ENCODE peak calls at places on chromosome 5, in eight cellular contexts. L is heart right ventricle, R is prostate gland, K is uterus, J is dorsolateral prefrontal cortex, O is HL-60, T is AG04450, P is lung. G is an unnamed sample.

GRCh38 chr5:79499640-79500273 is 14.2 kb downstream of the HOMER1 start:
- DNase-seq in L (no peak), R (no peak), K (no peak), J (no peak), O (no peak), T (no peak), P (no peak), G (no peak)

GRCh38 chr5:92836861-92837755 is 743.9 kb downstream of the NR2F1-AS1 start:
- DNase-seq in L (no peak), R (no peak), K (no peak), J (no peak), O (no peak), T (peak), P (no peak), G (no peak)

GRCh38 chr5:167999182-167999581 is 292.3 kb upstream of the WWC1 start:
- DNase-seq in L (no peak), R (no peak), K (no peak), J (no peak), O (no peak), T (no peak), P (no peak), G (no peak)

GRCh38 chr5:132296412-132297001 is 2.3 kb downstream of the SLC22A4 start:
- DNase-seq in L (no peak), R (no peak), K (no peak), J (no peak), O (peak), T (no peak), P (no peak), G (no peak)

GRCh38 chr5:57676228-57677098 is 193.9 kb upstream of the ACTBL2 start:
- DNase-seq in L (no peak), R (no peak), K (no peak), J (no peak), O (no peak), T (peak), P (no peak), G (no peak)

GRCh38 chr5:2071562-2071961 is 188.8 kb upstream of the IRX4 start:
- DNase-seq in L (no peak), R (no peak), K (no peak), J (no peak), O (no peak), T (no peak), P (no peak), G (no peak)

GRCh38 chr5:566636-567309 is 42.5 kb upstream of the SLC9A3 start:
- DNase-seq in L (no peak), R (no peak), K (no peak), J (no peak), O (no peak), T (no peak), P (no peak), G (no peak)

GRCh38 chr5:67063791-67064190 is 132.8 kb downstream of the CD180 start:
- DNase-seq in L (no peak), R (no peak), K (no peak), J (no peak), O (no peak), T (peak), P (no peak), G (no peak)

GRCh38 chr5:77852514-77853352 is 76.6 kb upstream of the TBCA start:
- DNase-seq in L (peak), R (no peak), K (no peak), J (peak), O (peak), T (no peak), P (no peak), G (peak)

GRCh38 chr5:43309657-43310056 is 3.6 kb downstream of the HMGCS1 start:
- DNase-seq in L (no peak), R (peak), K (no peak), J (no peak), O (no peak), T (no peak), P (no peak), G (no peak)

GRCh38 chr5:173233347-173234128 is 1.5 kb downstream of the NKX2-5 start:
- DNase-seq in L (no peak), R (no peak), K (no peak), J (no peak), O (no peak), T (no peak), P (no peak), G (no peak)

GRCh38 chr5:95350631-95351030 is 40.5 kb upstream of the FAM81B start:
- DNase-seq in L (no peak), R (no peak), K (no peak), J (no peak), O (no peak), T (no peak), P (no peak), G (no peak)

GRCh38 chr5:435156-435790 is 7.7 kb upstream of the EXOC3 start:
- DNase-seq in L (no peak), R (no peak), K (no peak), J (no peak), O (no peak), T (no peak), P (no peak), G (no peak)

GRCh38 chr5:12570688-12571087 is 666.4 kb upstream of the CTNND2 start:
- DNase-seq in L (no peak), R (no peak), K (no peak), J (no peak), O (no peak), T (no peak), P (no peak), G (no peak)

GRCh38 chr5:80082731-80083114 is 47.6 kb downstream of the THBS4 start:
- DNase-seq in L (peak), R (peak), K (peak), J (peak), O (peak), T (peak), P (peak), G (peak)

GRCh38 chr5:154285661-154286408 is 95.3 kb downstream of the GALNT10 start:
- DNase-seq in L (no peak), R (no peak), K (no peak), J (no peak), O (no peak), T (no peak), P (no peak), G (no peak)

GRCh38 chr5:172524573-172525021 is 70.3 kb upstream of the SH3PXD2B start:
- DNase-seq in L (no peak), R (no peak), K (peak), J (no peak), O (no peak), T (no peak), P (peak), G (no peak)

GRCh38 chr5:67354051-67354450 is 157.5 kb upstream of the CD180 start:
- DNase-seq in L (no peak), R (no peak), K (no peak), J (no peak), O (no peak), T (no peak), P (no peak), G (no peak)

GRCh38 chr5:132270345-132270685 is 12.8 kb downstream of the PDLIM4 start:
- DNase-seq in L (no peak), R (no peak), K (no peak), J (no peak), O (no peak), T (no peak), P (no peak), G (no peak)

GRCh38 chr5:131067596-131067995 is 97.5 kb downstream of the HINT1 start:
- DNase-seq in L (no peak), R (no peak), K (no peak), J (no peak), O (peak), T (no peak), P (no peak), G (no peak)

GRCh38 chr5:172870261-172870806 is 36.3 kb downstream of the ERGIC1 start:
- DNase-seq in L (no peak), R (no peak), K (peak), J (no peak), O (no peak), T (no peak), P (peak), G (no peak)

GRCh38 chr5:150517272-150518152 is 9.6 kb downstream of the NDST1 start:
- DNase-seq in L (peak), R (no peak), K (no peak), J (no peak), O (no peak), T (peak), P (peak), G (peak)

GRCh38 chr5:149405550-149406202 is 26.6 kb upstream of the IL17B start:
- DNase-seq in L (no peak), R (no peak), K (peak), J (no peak), O (no peak), T (no peak), P (no peak), G (no peak)

DNA sequence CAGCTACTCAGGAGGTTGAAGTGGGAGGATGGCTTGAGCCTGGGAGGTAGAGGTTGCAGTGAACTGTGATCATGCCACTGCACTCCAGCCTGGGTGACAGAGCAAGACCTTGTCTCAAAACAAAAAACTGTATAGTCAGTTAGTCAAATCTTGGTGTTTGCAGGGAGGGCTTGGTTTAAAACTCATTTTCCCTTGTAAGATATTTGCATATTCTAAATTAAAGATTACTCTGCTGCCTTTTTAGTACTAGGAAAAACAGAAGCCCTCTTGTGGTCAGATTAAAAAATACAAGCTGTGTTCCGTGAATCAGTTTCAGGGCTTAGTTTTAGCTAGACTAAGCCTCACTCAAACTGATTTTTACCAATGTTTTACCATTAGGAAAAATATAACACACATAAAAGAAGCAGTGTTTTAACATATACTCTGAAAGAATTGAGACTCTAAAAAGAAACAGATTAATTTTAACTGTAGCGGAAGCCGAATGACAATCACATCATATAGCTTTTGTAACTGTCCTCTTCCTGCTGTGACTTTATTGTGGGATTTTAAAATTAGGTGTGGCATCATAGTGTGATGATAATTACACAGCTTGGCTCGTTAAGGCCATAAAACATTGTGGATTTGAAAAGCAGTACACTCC is 84.9 kb upstream of the BASP1 start:
- DNase-seq in L (no peak), R (no peak), K (no peak), J (no peak), O (no peak), T (no peak), P (no peak), G (no peak)
- TF ChIP-seq CTCF in L (peak), R (peak), K (peak), J (peak), O (peak), T (peak), P (peak), G (peak)

GRCh38 chr5:119304439-119304838 is 51.4 kb upstream of the TNFAIP8 start:
- DNase-seq in L (no peak), R (no peak), K (no peak), J (no peak), O (no peak), T (no peak), P (no peak), G (no peak)
- H3K27ac ChIP-seq in L (no peak), R (no peak), K (no peak), J (no peak), O (peak), T (peak), P (no peak), G (no peak)

DNA sequence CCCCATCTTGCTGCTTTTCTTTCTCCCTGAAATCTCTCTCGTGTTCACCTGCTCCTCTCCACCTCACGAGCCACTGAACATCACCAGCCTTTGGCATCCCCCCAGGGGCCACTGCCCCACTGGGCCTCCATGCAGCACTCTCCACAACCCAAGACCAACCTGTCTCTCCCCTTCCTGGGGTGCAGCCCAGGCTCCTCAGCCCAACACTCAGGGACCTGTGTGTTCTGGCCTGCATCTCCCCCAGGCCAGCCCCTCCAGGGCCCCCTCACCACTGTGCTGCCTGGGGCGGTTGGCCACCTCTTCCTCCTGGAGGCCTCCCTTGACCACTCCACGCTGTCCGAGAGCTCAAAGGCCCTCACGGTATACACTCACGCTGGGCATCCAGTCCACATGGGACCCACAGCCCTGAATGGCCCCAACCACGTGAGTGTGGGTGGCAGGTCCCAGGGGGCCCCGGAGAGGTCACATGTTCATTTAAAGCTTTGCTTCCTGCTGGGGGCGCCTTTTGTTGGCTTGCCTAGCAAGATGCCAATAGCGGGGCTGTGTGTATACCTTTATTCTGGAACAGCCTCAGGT is 453 bp upstream of the DOK3 start:
- DNase-seq in L (no peak), R (no peak), K (no peak), J (no peak), O (peak), T (no peak), P (no peak), G (no peak)
- H3K4me3 ChIP-seq in L (no peak), R (no peak), K (no peak), J (no peak), O (peak), T (no peak), P (no peak), G (no peak)

DNA sequence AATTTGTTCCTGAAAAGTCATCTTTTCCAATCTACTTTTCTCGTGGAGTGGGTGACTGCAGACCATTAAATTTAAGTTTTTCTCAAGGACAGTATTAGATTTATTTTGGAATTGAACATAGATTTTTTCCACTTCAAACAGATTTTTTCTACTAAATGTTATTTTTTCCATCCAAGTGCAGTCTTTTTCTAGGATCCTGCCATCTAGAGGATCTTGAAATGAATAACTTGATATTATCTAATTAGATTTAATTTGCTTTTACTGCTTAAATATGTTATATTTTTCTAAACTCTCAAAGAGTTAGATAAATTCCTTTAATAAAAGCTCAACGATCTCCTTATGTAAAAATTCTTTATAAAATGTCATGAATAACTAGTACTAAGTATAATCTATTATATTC is 136.9 kb upstream of the PRR16 start:
- DNase-seq in L (no peak), R (no peak), K (no peak), J (no peak), O (no peak), T (no peak), P (no peak), G (no peak)
- TF ChIP-seq CTCF in L (no peak), R (no peak), K (no peak), J (no peak), O (no peak), T (peak), P (no peak), G (peak)

G was measured in left ventricle myocardium inferior.